ENCODE peak calls at places on chromosomes 2 and 18, in seven cellular contexts. One of them, this sample, is unnamed.

GRCh38 chr2:18585526-18585925 is 3.8 kb downstream of the NT5C1B start:
- DNase-seq in CD8-positive, alpha-beta T cell: no peak
- DNase-seq in naive thymus-derived CD4-positive, alpha-beta T cell: no peak
- DNase-seq in right cardiac atrium: no peak
- DNase-seq in CD8-positive, alpha-beta memory T cell: no peak
- DNase-seq in right atrium auricular region: no peak
- DNase-seq in spleen: no peak
- DNase-seq in this sample: no peak

GRCh38 chr2:214410128-214410775 is 602 bp upstream of the VWC2L start:
- DNase-seq in spleen: no peak
- DNase-seq in right cardiac atrium: no peak
- DNase-seq in CD8-positive, alpha-beta T cell: no peak
- DNase-seq in naive thymus-derived CD4-positive, alpha-beta T cell: no peak
- DNase-seq in right atrium auricular region: no peak
- DNase-seq in CD8-positive, alpha-beta memory T cell: no peak
- DNase-seq in this sample: no peak

GRCh38 chr2:105112345-105112744 is 74.5 kb downstream of the MRPS9 start:
- DNase-seq in right cardiac atrium: no peak
- DNase-seq in right atrium auricular region: no peak
- DNase-seq in CD8-positive, alpha-beta T cell: no peak
- DNase-seq in naive thymus-derived CD4-positive, alpha-beta T cell: no peak
- DNase-seq in spleen: peak; percentile 55
- DNase-seq in CD8-positive, alpha-beta memory T cell: no peak
- DNase-seq in this sample: no peak

GRCh38 chr2:198374375-198375072 is 570.1 kb downstream of the PLCL1 start:
- DNase-seq in CD8-positive, alpha-beta memory T cell: no peak
- DNase-seq in CD8-positive, alpha-beta T cell: no peak
- DNase-seq in right cardiac atrium: no peak
- DNase-seq in right atrium auricular region: no peak
- DNase-seq in naive thymus-derived CD4-positive, alpha-beta T cell: no peak
- DNase-seq in spleen: no peak
- DNase-seq in this sample: no peak

GRCh38 chr2:25316101-25316500 is 25.6 kb downstream of the DNMT3A start:
- DNase-seq in CD8-positive, alpha-beta memory T cell: no peak
- DNase-seq in right atrium auricular region: no peak
- DNase-seq in spleen: peak; percentile 87
- DNase-seq in right cardiac atrium: peak; percentile 81
- DNase-seq in naive thymus-derived CD4-positive, alpha-beta T cell: no peak
- DNase-seq in CD8-positive, alpha-beta T cell: no peak
- DNase-seq in this sample: no peak

GRCh38 chr18:49055196-49055595 is 104.4 kb upstream of the SMAD7 start:
- DNase-seq in naive thymus-derived CD4-positive, alpha-beta T cell: no peak
- DNase-seq in CD8-positive, alpha-beta memory T cell: no peak
- DNase-seq in right cardiac atrium: no peak
- DNase-seq in spleen: no peak
- DNase-seq in right atrium auricular region: no peak
- DNase-seq in CD8-positive, alpha-beta T cell: no peak
- DNase-seq in this sample: no peak

GRCh38 chr2:204890680-204891079 is 345.4 kb downstream of the PARD3B start:
- DNase-seq in right atrium auricular region: no peak
- DNase-seq in right cardiac atrium: no peak
- DNase-seq in naive thymus-derived CD4-positive, alpha-beta T cell: no peak
- DNase-seq in CD8-positive, alpha-beta memory T cell: no peak
- DNase-seq in CD8-positive, alpha-beta T cell: no peak
- DNase-seq in spleen: no peak
- DNase-seq in this sample: no peak

GRCh38 chr2:54569745-54570296 is 113.7 kb downstream of the SPTBN1 start:
- DNase-seq in CD8-positive, alpha-beta T cell: no peak
- DNase-seq in spleen: no peak
- DNase-seq in naive thymus-derived CD4-positive, alpha-beta T cell: peak; percentile 39
- DNase-seq in CD8-positive, alpha-beta memory T cell: no peak
- DNase-seq in right cardiac atrium: no peak
- DNase-seq in right atrium auricular region: no peak
- DNase-seq in this sample: no peak

GRCh38 chr2:149562304-149562703 is 25.3 kb downstream of the MMADHC start:
- DNase-seq in naive thymus-derived CD4-positive, alpha-beta T cell: no peak
- DNase-seq in right cardiac atrium: no peak
- DNase-seq in CD8-positive, alpha-beta memory T cell: no peak
- DNase-seq in spleen: no peak
- DNase-seq in CD8-positive, alpha-beta T cell: no peak
- DNase-seq in right atrium auricular region: no peak
- DNase-seq in this sample: no peak

GRCh38 chr2:39550701-39551285 is 113.7 kb upstream of the MAP4K3 start:
- DNase-seq in naive thymus-derived CD4-positive, alpha-beta T cell: no peak
- DNase-seq in right atrium auricular region: no peak
- DNase-seq in spleen: no peak
- DNase-seq in CD8-positive, alpha-beta T cell: no peak
- DNase-seq in CD8-positive, alpha-beta memory T cell: no peak
- DNase-seq in right cardiac atrium: no peak
- DNase-seq in this sample: no peak

GRCh38 chr2:68653538-68653982 is 10.2 kb downstream of the PROKR1 start:
- DNase-seq in CD8-positive, alpha-beta T cell: peak; percentile 16
- DNase-seq in naive thymus-derived CD4-positive, alpha-beta T cell: no peak
- DNase-seq in right cardiac atrium: no peak
- DNase-seq in right atrium auricular region: no peak
- DNase-seq in CD8-positive, alpha-beta memory T cell: no peak
- DNase-seq in spleen: no peak
- DNase-seq in this sample: peak; percentile 10

GRCh38 chr2:85018049-85018447 is 47.1 kb downstream of the KCMF1 start:
- DNase-seq in right atrium auricular region: no peak
- DNase-seq in right cardiac atrium: no peak
- DNase-seq in spleen: no peak
- DNase-seq in CD8-positive, alpha-beta memory T cell: no peak
- DNase-seq in naive thymus-derived CD4-positive, alpha-beta T cell: no peak
- DNase-seq in CD8-positive, alpha-beta T cell: no peak
- DNase-seq in this sample: no peak

GRCh38 chr2:85584857-85585780 is 888 bp downstream of the VAMP5 start:
- DNase-seq in naive thymus-derived CD4-positive, alpha-beta T cell: peak; percentile 26
- DNase-seq in right atrium auricular region: peak; percentile 75
- DNase-seq in CD8-positive, alpha-beta T cell: no peak
- DNase-seq in CD8-positive, alpha-beta memory T cell: no peak
- DNase-seq in spleen: no peak
- DNase-seq in right cardiac atrium: peak; percentile 71
- DNase-seq in this sample: no peak

GRCh38 chr2:28810384-28811285 is at the start of gene SPDYA:
- DNase-seq in CD8-positive, alpha-beta T cell: peak; percentile 75
- DNase-seq in spleen: peak; percentile 90
- DNase-seq in CD8-positive, alpha-beta memory T cell: peak; percentile 76
- DNase-seq in right cardiac atrium: peak; percentile 93
- DNase-seq in naive thymus-derived CD4-positive, alpha-beta T cell: peak; percentile 75
- DNase-seq in right atrium auricular region: peak; percentile 65
- DNase-seq in this sample: peak; percentile 77

GRCh38 chr2:68059769-68060525 is 2.9 kb downstream of the C1D start:
- DNase-seq in CD8-positive, alpha-beta T cell: no peak
- DNase-seq in naive thymus-derived CD4-positive, alpha-beta T cell: no peak
- DNase-seq in right cardiac atrium: no peak
- DNase-seq in CD8-positive, alpha-beta memory T cell: no peak
- DNase-seq in spleen: no peak
- DNase-seq in right atrium auricular region: no peak
- DNase-seq in this sample: no peak

GRCh38 chr2:12284487-12284886 is 432.2 kb upstream of the TRIB2 start:
- DNase-seq in right atrium auricular region: no peak
- DNase-seq in right cardiac atrium: no peak
- DNase-seq in spleen: no peak
- DNase-seq in CD8-positive, alpha-beta memory T cell: no peak
- DNase-seq in naive thymus-derived CD4-positive, alpha-beta T cell: no peak
- DNase-seq in CD8-positive, alpha-beta T cell: no peak
- DNase-seq in this sample: no peak

GRCh38 chr18:62682396-62682795 is 32.9 kb upstream of the PHLPP1 start:
- DNase-seq in CD8-positive, alpha-beta memory T cell: no peak
- DNase-seq in right atrium auricular region: no peak
- DNase-seq in spleen: no peak
- DNase-seq in CD8-positive, alpha-beta T cell: no peak
- DNase-seq in right cardiac atrium: no peak
- DNase-seq in naive thymus-derived CD4-positive, alpha-beta T cell: no peak
- DNase-seq in this sample: no peak

GRCh38 chr2:191591025-191591424 is 86.9 kb upstream of the NABP1 start:
- DNase-seq in right atrium auricular region: no peak
- DNase-seq in spleen: no peak
- DNase-seq in CD8-positive, alpha-beta memory T cell: no peak
- DNase-seq in right cardiac atrium: no peak
- DNase-seq in naive thymus-derived CD4-positive, alpha-beta T cell: no peak
- DNase-seq in CD8-positive, alpha-beta T cell: no peak
- DNase-seq in this sample: no peak

GRCh38 chr2:220528180-220528579 is 900.8 kb downstream of the SLC4A3 start:
- DNase-seq in naive thymus-derived CD4-positive, alpha-beta T cell: no peak
- DNase-seq in right cardiac atrium: no peak
- DNase-seq in spleen: no peak
- DNase-seq in CD8-positive, alpha-beta memory T cell: no peak
- DNase-seq in right atrium auricular region: no peak
- DNase-seq in CD8-positive, alpha-beta T cell: no peak
- DNase-seq in this sample: no peak

GRCh38 chr2:202038471-202039277 is 5.0 kb downstream of the FZD7 start:
- DNase-seq in spleen: no peak
- DNase-seq in CD8-positive, alpha-beta T cell: no peak
- DNase-seq in CD8-positive, alpha-beta memory T cell: no peak
- DNase-seq in right atrium auricular region: no peak
- DNase-seq in right cardiac atrium: peak; percentile 61
- DNase-seq in naive thymus-derived CD4-positive, alpha-beta T cell: no peak
- DNase-seq in this sample: no peak

GRCh38 chr18:79448621-79449020 is 52.9 kb downstream of the NFATC1 start:
- DNase-seq in naive thymus-derived CD4-positive, alpha-beta T cell: no peak
- DNase-seq in spleen: no peak
- DNase-seq in CD8-positive, alpha-beta T cell: no peak
- DNase-seq in right atrium auricular region: no peak
- DNase-seq in CD8-positive, alpha-beta memory T cell: no peak
- DNase-seq in right cardiac atrium: no peak
- DNase-seq in this sample: no peak

GRCh38 chr2:112772322-112772721 is 7.9 kb upstream of the CKAP2L start:
- DNase-seq in spleen: no peak
- DNase-seq in CD8-positive, alpha-beta T cell: no peak
- DNase-seq in naive thymus-derived CD4-positive, alpha-beta T cell: no peak
- DNase-seq in CD8-positive, alpha-beta memory T cell: no peak
- DNase-seq in right cardiac atrium: no peak
- DNase-seq in right atrium auricular region: no peak
- DNase-seq in this sample: no peak

GRCh38 chr18:13217466-13217961 is 1.0 kb upstream of the LDLRAD4 start:
- DNase-seq in right cardiac atrium: peak; percentile 91
- DNase-seq in spleen: peak; percentile 85
- DNase-seq in CD8-positive, alpha-beta memory T cell: peak; percentile 21
- DNase-seq in right atrium auricular region: peak; percentile 78
- DNase-seq in naive thymus-derived CD4-positive, alpha-beta T cell: peak; percentile 65
- DNase-seq in CD8-positive, alpha-beta T cell: peak; percentile 18
- DNase-seq in this sample: peak; percentile 59

GRCh38 chr18:73979742-73980141 is 167.9 kb downstream of the FBXO15 start:
- DNase-seq in CD8-positive, alpha-beta memory T cell: no peak
- DNase-seq in right cardiac atrium: no peak
- DNase-seq in right atrium auricular region: no peak
- DNase-seq in spleen: no peak
- DNase-seq in CD8-positive, alpha-beta T cell: no peak
- DNase-seq in naive thymus-derived CD4-positive, alpha-beta T cell: no peak
- DNase-seq in this sample: no peak

DNA sequence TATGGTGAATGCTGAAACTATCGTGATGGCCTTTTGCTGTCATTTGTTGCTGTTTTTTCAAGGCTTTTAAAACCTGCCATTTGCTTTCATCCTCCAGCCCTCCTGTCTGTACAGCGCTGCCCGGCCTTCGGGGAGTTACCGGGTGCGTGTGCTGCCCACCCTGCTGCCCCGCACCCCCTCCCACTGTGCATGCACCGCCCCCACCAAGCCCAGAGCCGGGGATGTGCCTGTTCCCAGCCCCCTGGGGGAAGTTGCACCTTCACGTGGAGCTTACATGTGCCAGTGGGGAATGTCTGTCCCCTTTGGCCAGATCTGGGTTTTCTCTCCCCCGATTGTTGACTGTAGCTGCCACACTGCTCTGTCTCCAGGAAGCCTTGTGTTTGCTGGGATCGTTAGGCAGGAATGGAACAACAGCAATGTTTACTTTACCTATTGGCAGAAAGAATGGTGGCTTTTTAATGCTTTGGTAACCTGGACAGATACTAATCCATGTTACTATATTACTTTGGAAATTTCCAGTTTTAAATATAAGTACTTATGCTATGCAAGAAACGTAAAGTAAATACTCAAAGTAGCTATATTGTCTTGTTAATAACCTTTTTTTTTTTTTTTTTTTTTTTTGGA is 64.8 kb upstream of the RBM44 start:
- DNase-seq in naive thymus-derived CD4-positive, alpha-beta T cell: no peak
- DNase-seq in right cardiac atrium: peak; percentile 63
- DNase-seq in right atrium auricular region: no peak
- DNase-seq in spleen: no peak
- DNase-seq in CD8-positive, alpha-beta T cell: no peak
- DNase-seq in CD8-positive, alpha-beta memory T cell: no peak
- DNase-seq in this sample: no peak
- H3K4me3 ChIP-seq in naive thymus-derived CD4-positive, alpha-beta T cell: no peak overlapping the region
- H3K4me3 ChIP-seq in right cardiac atrium: no peak overlapping the region
- H3K4me3 ChIP-seq in right atrium auricular region: no peak overlapping the region
- H3K4me3 ChIP-seq in spleen: no peak overlapping the region
- H3K4me3 ChIP-seq in CD8-positive, alpha-beta T cell: no peak overlapping the region
- H3K4me3 ChIP-seq in CD8-positive, alpha-beta memory T cell: no peak overlapping the region
- H3K4me3 ChIP-seq in this sample: no peak overlapping the region

DNA sequence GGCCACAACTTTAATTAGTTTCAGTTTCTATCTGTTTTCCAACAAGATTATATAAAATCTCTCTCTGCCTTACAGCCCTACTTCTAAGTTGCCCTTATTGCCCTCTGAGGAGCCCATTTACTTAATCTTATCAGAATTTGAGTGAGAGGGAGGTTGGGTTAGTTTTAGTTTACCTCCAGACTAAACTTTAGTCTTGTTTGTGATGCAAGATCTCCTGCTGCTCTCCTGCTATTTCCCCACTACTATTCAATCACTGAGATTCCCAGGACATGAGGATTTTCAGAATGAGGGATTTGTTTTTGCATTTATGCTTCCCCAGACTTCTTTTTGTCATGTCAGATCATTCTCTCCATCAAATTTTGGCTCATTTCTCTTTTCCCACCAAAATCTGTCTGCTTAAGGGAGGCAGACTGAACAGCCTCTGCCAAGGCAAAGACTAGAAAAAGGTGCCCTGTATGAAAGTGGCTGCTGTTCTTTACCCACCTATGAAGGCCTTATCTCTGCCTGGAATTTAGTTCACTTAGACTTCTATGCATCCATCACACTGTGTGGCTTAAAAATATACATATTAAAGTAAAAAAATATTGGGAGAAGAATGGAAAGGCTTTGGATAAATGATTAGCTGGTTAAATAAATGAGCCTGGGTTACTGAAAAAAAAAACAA is 401.4 kb downstream of the PID1 start:
- DNase-seq in right cardiac atrium: no peak
- DNase-seq in CD8-positive, alpha-beta memory T cell: no peak
- DNase-seq in CD8-positive, alpha-beta T cell: no peak
- DNase-seq in spleen: no peak
- DNase-seq in naive thymus-derived CD4-positive, alpha-beta T cell: no peak
- DNase-seq in right atrium auricular region: no peak
- DNase-seq in this sample: no peak
- H3K9me3 ChIP-seq in right cardiac atrium: no peaks in the 10 kb centered on the region
- H3K9me3 ChIP-seq in CD8-positive, alpha-beta memory T cell: no peaks in the 10 kb centered on the region
- H3K9me3 ChIP-seq in CD8-positive, alpha-beta T cell: no peaks in the 10 kb centered on the region
- H3K9me3 ChIP-seq in spleen: peaks cover 13% of the 10 kb centered on the region
- H3K9me3 ChIP-seq in naive thymus-derived CD4-positive, alpha-beta T cell: no peaks in the 10 kb centered on the region
- H3K9me3 ChIP-seq in right atrium auricular region: no peaks in the 10 kb centered on the region
- H3K9me3 ChIP-seq in this sample: no peaks in the 10 kb centered on the region

GRCh38 chr18:55142413-55142812 is 183.2 kb upstream of the CCDC68 start:
- DNase-seq in right cardiac atrium: no peak
- DNase-seq in CD8-positive, alpha-beta memory T cell: no peak
- DNase-seq in right atrium auricular region: no peak
- DNase-seq in CD8-positive, alpha-beta T cell: no peak
- DNase-seq in spleen: no peak
- DNase-seq in naive thymus-derived CD4-positive, alpha-beta T cell: no peak
- DNase-seq in this sample: no peak
- H3K4me1 ChIP-seq in right cardiac atrium: no peaks in the 10 kb centered on the region
- H3K4me1 ChIP-seq in CD8-positive, alpha-beta memory T cell: no peaks in the 10 kb centered on the region
- H3K4me1 ChIP-seq in right atrium auricular region: no peaks in the 10 kb centered on the region
- H3K4me1 ChIP-seq in CD8-positive, alpha-beta T cell: no peaks in the 10 kb centered on the region
- H3K4me1 ChIP-seq in spleen: no peaks in the 10 kb centered on the region
- H3K4me1 ChIP-seq in naive thymus-derived CD4-positive, alpha-beta T cell: no peaks in the 10 kb centered on the region
- H3K4me1 ChIP-seq in this sample: no peaks in the 10 kb centered on the region

GRCh38 chr2:206276169-206276927 is 1.9 kb downstream of the ZDBF2 start:
- DNase-seq in right atrium auricular region: no peak
- DNase-seq in spleen: no peak
- DNase-seq in CD8-positive, alpha-beta T cell: no peak
- DNase-seq in CD8-positive, alpha-beta memory T cell: no peak
- DNase-seq in naive thymus-derived CD4-positive, alpha-beta T cell: no peak
- DNase-seq in right cardiac atrium: no peak
- DNase-seq in this sample: no peak
- H3K4me3 ChIP-seq in right atrium auricular region: peak overlapping the region; percentile 68
- H3K4me3 ChIP-seq in spleen: no peak overlapping the region
- H3K4me3 ChIP-seq in CD8-positive, alpha-beta T cell: peak overlapping the region; percentile 48
- H3K4me3 ChIP-seq in CD8-positive, alpha-beta memory T cell: no peak overlapping the region
- H3K4me3 ChIP-seq in naive thymus-derived CD4-positive, alpha-beta T cell: peak overlapping the region; percentile 54
- H3K4me3 ChIP-seq in right cardiac atrium: peak overlapping the region; percentile 80
- H3K4me3 ChIP-seq in this sample: no peak overlapping the region

This sample was measured in CD4-positive, alpha-beta memory T cell.